ENCODE peak calls at places on chromosomes 1 and 21, in nine cellular contexts. T, J, G, B, L, C, D, N and P are unnamed samples.

GRCh38 chr1:234889643-234890042 is 239.0 kb downstream of the TOMM20 start:
- DNase-seq in T (no peak), J (no peak), G (peak), B (no peak), L (no peak), C (no peak), D (no peak), N (no peak), P (no peak)

GRCh38 chr1:154157520-154158306 is 2.8 kb upstream of the NUP210L start:
- DNase-seq in T (peak), J (no peak), G (peak), B (no peak), L (no peak), C (no peak), D (peak), N (peak), P (no peak)

GRCh38 chr1:109331113-109331512 is 24.3 kb upstream of the MYBPHL start:
- DNase-seq in T (no peak), J (no peak), G (no peak), B (no peak), L (no peak), C (no peak), D (no peak), N (no peak), P (no peak)

GRCh38 chr1:8571200-8571984 is 246.0 kb downstream of the RERE start:
- DNase-seq in T (no peak), J (no peak), G (peak), B (no peak), L (no peak), C (peak), D (peak), N (peak), P (peak)

GRCh38 chr21:46555678-46556077 is 49.2 kb downstream of the S100B start:
- DNase-seq in T (no peak), J (no peak), G (no peak), B (no peak), L (no peak), C (no peak), D (no peak), N (no peak), P (no peak)

GRCh38 chr1:148160421-148161251 is 8.6 kb upstream of the NBPF11 start:
- DNase-seq in T (no peak), J (peak), G (no peak), B (peak), L (no peak), C (no peak), D (no peak), N (no peak), P (no peak)

GRCh38 chr1:7993593-7994479 is 32.3 kb downstream of the ERRFI1 start:
- DNase-seq in T (no peak), J (no peak), G (no peak), B (no peak), L (no peak), C (no peak), D (peak), N (no peak), P (no peak)

GRCh38 chr1:109661391-109661790 is 5.5 kb downstream of the GSTM4 start:
- DNase-seq in T (no peak), J (no peak), G (no peak), B (no peak), L (no peak), C (no peak), D (no peak), N (no peak), P (no peak)

GRCh38 chr1:231108500-231109254 is 53.2 kb upstream of the TRIM67 start:
- DNase-seq in T (no peak), J (no peak), G (no peak), B (no peak), L (no peak), C (no peak), D (no peak), N (no peak), P (no peak)

GRCh38 chr1:158117854-158118691 is 62.6 kb upstream of the CD1D start:
- DNase-seq in T (peak), J (peak), G (peak), B (no peak), L (no peak), C (peak), D (peak), N (peak), P (peak)

GRCh38 chr1:239951518-239952130 is 140.1 kb upstream of the FMN2 start:
- DNase-seq in T (peak), J (peak), G (peak), B (no peak), L (peak), C (peak), D (peak), N (peak), P (peak)

GRCh38 chr1:116881879-116882520 is 27.7 kb upstream of the PTGFRN start:
- DNase-seq in T (no peak), J (peak), G (peak), B (peak), L (no peak), C (no peak), D (peak), N (peak), P (peak)

GRCh38 chr1:201408815-201409200 is 9.7 kb upstream of the LAD1 start:
- DNase-seq in T (no peak), J (no peak), G (no peak), B (no peak), L (no peak), C (no peak), D (no peak), N (no peak), P (no peak)

GRCh38 chr21:45724345-45724961 is 80.9 kb downstream of the PCBP3 start:
- DNase-seq in T (no peak), J (peak), G (no peak), B (no peak), L (no peak), C (no peak), D (no peak), N (no peak), P (no peak)

GRCh38 chr1:58620259-58620658 is 43.2 kb upstream of the TACSTD2 start:
- DNase-seq in T (no peak), J (peak), G (peak), B (no peak), L (no peak), C (peak), D (no peak), N (peak), P (no peak)

GRCh38 chr1:231861541-231862481 is 235.2 kb downstream of the DISC1 start:
- DNase-seq in T (no peak), J (no peak), G (peak), B (no peak), L (no peak), C (no peak), D (peak), N (no peak), P (no peak)

GRCh38 chr21:15191342-15191741 is 126.5 kb upstream of the NRIP1 start:
- DNase-seq in T (no peak), J (no peak), G (no peak), B (no peak), L (no peak), C (no peak), D (no peak), N (no peak), P (no peak)

GRCh38 chr21:45050361-45050785 is 24.0 kb upstream of the ADARB1 start:
- DNase-seq in T (no peak), J (no peak), G (no peak), B (no peak), L (peak), C (no peak), D (peak), N (peak), P (no peak)

GRCh38 chr21:44525431-44526095 is 14.4 kb downstream of the KRTAP10-1 start:
- DNase-seq in T (no peak), J (no peak), G (no peak), B (no peak), L (no peak), C (no peak), D (no peak), N (no peak), P (no peak)

GRCh38 chr1:153565529-153566374 is at the start of gene S100A2:
- DNase-seq in T (no peak), J (peak), G (peak), B (peak), L (peak), C (no peak), D (peak), N (peak), P (no peak)

GRCh38 chr1:24704411-24705259 is 40.6 kb upstream of the CLIC4 start:
- DNase-seq in T (no peak), J (peak), G (peak), B (no peak), L (no peak), C (no peak), D (peak), N (peak), P (no peak)

GRCh38 chr1:200620273-200621131 is at the start of gene KIF14:
- DNase-seq in T (peak), J (peak), G (peak), B (peak), L (peak), C (peak), D (peak), N (peak), P (peak)

GRCh38 chr1:229945795-229946194 is 121.2 kb upstream of the GALNT2 start:
- DNase-seq in T (no peak), J (no peak), G (no peak), B (no peak), L (no peak), C (no peak), D (no peak), N (no peak), P (no peak)

GRCh38 chr21:46243325-46243724 is 14.8 kb upstream of the LSS start:
- DNase-seq in T (no peak), J (no peak), G (no peak), B (no peak), L (no peak), C (no peak), D (no peak), N (no peak), P (no peak)

GRCh38 chr1:235090406-235091069 is 38.1 kb downstream of the TOMM20 start:
- DNase-seq in T (no peak), J (peak), G (no peak), B (no peak), L (no peak), C (no peak), D (no peak), N (no peak), P (peak)

GRCh38 chr1:110433803-110434202 is 17.1 kb upstream of the PROK1 start:
- DNase-seq in T (no peak), J (peak), G (peak), B (peak), L (no peak), C (peak), D (peak), N (peak), P (peak)

GRCh38 chr1:40232444-40232843 is 15.3 kb upstream of the TMCO2 start:
- DNase-seq in T (no peak), J (no peak), G (no peak), B (no peak), L (no peak), C (no peak), D (no peak), N (no peak), P (no peak)

GRCh38 chr1:48947761-48948537 is 171.3 kb upstream of the BEND5 start:
- DNase-seq in T (no peak), J (no peak), G (no peak), B (no peak), L (no peak), C (no peak), D (no peak), N (no peak), P (no peak)

GRCh38 chr1:220544901-220545303 is 17.0 kb downstream of the MARK1 start:
- DNase-seq in T (no peak), J (peak), G (peak), B (no peak), L (no peak), C (no peak), D (no peak), N (peak), P (no peak)

GRCh38 chr1:30881266-30882181 is 27.0 kb downstream of the SDC3 start:
- DNase-seq in T (no peak), J (no peak), G (no peak), B (no peak), L (no peak), C (no peak), D (no peak), N (no peak), P (no peak)

GRCh38 chr1:218349365-218350021 is 4.4 kb downstream of the TGFB2 start:
- DNase-seq in T (no peak), J (no peak), G (no peak), B (no peak), L (no peak), C (no peak), D (peak), N (no peak), P (no peak)

GRCh38 chr1:218350909-218351616 is 5.9 kb downstream of the TGFB2 start:
- DNase-seq in T (no peak), J (no peak), G (peak), B (no peak), L (no peak), C (no peak), D (peak), N (no peak), P (no peak)

GRCh38 chr1:218353656-218354055 is 8.5 kb downstream of the TGFB2 start:
- DNase-seq in T (no peak), J (no peak), G (no peak), B (no peak), L (no peak), C (no peak), D (no peak), N (no peak), P (no peak)

GRCh38 chr1:218350022-218350525 is 4.9 kb downstream of the TGFB2 start:
- DNase-seq in T (no peak), J (no peak), G (no peak), B (no peak), L (no peak), C (no peak), D (no peak), N (no peak), P (no peak)

GRCh38 chr1:218351617-218352438 is 6.7 kb downstream of the TGFB2 start:
- DNase-seq in T (no peak), J (peak), G (peak), B (no peak), L (no peak), C (no peak), D (peak), N (no peak), P (no peak)
- TF ChIP-seq CTCF in T (peak), J (peak), G (peak), B (peak), L (peak), C (peak), D (peak), N (peak), P (no peak)

GRCh38 chr1:168960595-168960994 is 145.9 kb upstream of the ATP1B1 start:
- DNase-seq in T (no peak), J (no peak), G (no peak), B (no peak), L (no peak), C (no peak), D (peak), N (no peak), P (no peak)

GRCh38 chr1:168964478-168964877 is 142.0 kb upstream of the ATP1B1 start:
- DNase-seq in T (no peak), J (no peak), G (no peak), B (no peak), L (no peak), C (no peak), D (no peak), N (no peak), P (no peak)

GRCh38 chr1:168963596-168963995 is 142.9 kb upstream of the ATP1B1 start:
- DNase-seq in T (no peak), J (no peak), G (no peak), B (no peak), L (no peak), C (no peak), D (no peak), N (no peak), P (no peak)

GRCh38 chr1:168970945-168971799 is 135.3 kb upstream of the ATP1B1 start:
- DNase-seq in T (no peak), J (no peak), G (no peak), B (no peak), L (no peak), C (no peak), D (no peak), N (no peak), P (no peak)

DNA sequence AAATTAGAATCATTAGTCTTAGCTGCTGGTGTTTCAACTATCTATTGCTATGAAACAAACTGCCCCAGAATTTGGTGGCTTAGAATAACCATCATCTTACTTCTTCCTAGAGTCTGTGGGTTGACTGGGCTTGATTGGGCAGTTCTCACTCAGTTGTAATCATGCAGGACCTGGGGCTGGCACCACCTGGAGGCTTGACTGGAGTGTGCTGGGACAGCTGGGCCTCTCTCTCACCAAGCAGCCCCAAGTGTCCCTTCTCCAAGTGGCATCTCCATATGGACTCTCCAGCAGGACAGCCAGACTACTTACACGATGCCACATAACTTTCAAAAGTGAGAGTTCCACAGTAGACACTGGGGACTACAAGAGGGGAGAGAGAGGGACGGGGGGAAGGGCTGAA is 140.3 kb upstream of the ATP1B1 start:
- DNase-seq in T (no peak), J (no peak), G (no peak), B (no peak), L (no peak), C (no peak), D (no peak), N (no peak), P (no peak)
- TF ChIP-seq CTCF in T (no peak), J (peak), G (no peak), B (no peak), L (no peak), C (no peak), D (no peak), N (no peak), P (no peak)

GRCh38 chr1:2237773-2238172 is 9.7 kb downstream of the SKI start:
- DNase-seq in T (no peak), J (peak), G (no peak), B (peak), L (no peak), C (no peak), D (peak), N (no peak), P (no peak)
- TF ChIP-seq CTCF in T (peak), J (peak), G (no peak), B (no peak), L (no peak), C (peak), D (peak), N (no peak), P (no peak)

GRCh38 chr21:34091607-34092006 is 18.2 kb downstream of the MRPS6 start:
- DNase-seq in T (no peak), J (no peak), G (no peak), B (no peak), L (no peak), C (no peak), D (peak), N (no peak), P (no peak)
- TF ChIP-seq CTCF in T (peak), J (peak), G (peak), B (no peak), L (peak), C (peak), D (peak), N (peak), P (peak)

GRCh38 chr1:175116903-175117302 is 49.3 kb downstream of the TNN start:
- DNase-seq in T (no peak), J (peak), G (no peak), B (no peak), L (no peak), C (no peak), D (no peak), N (no peak), P (no peak)
- TF ChIP-seq CTCF in T (no peak), J (peak), G (no peak), B (no peak), L (no peak), C (no peak), D (no peak), N (no peak), P (no peak)

GRCh38 chr1:238187575-238187949 is 296.8 kb upstream of the ZP4 start:
- DNase-seq in T (no peak), J (no peak), G (no peak), B (no peak), L (no peak), C (no peak), D (no peak), N (no peak), P (no peak)
- TF ChIP-seq CTCF in T (no peak), J (peak), G (no peak), B (no peak), L (no peak), C (no peak), D (no peak), N (no peak), P (no peak)

GRCh38 chr21:32994305-32994704 is 31.4 kb upstream of the OLIG2 start:
- DNase-seq in T (no peak), J (no peak), G (peak), B (no peak), L (no peak), C (no peak), D (peak), N (peak), P (peak)
- TF ChIP-seq CTCF in T (peak), J (peak), G (peak), B (peak), L (no peak), C (peak), D (peak), N (peak), P (no peak)

GRCh38 chr1:36864182-36865079 is 169.9 kb downstream of the GRIK3 start:
- DNase-seq in T (peak), J (peak), G (no peak), B (peak), L (no peak), C (no peak), D (no peak), N (no peak), P (peak)
- TF ChIP-seq CTCF in T (peak), J (peak), G (peak), B (peak), L (no peak), C (peak), D (no peak), N (peak), P (peak)

DNA sequence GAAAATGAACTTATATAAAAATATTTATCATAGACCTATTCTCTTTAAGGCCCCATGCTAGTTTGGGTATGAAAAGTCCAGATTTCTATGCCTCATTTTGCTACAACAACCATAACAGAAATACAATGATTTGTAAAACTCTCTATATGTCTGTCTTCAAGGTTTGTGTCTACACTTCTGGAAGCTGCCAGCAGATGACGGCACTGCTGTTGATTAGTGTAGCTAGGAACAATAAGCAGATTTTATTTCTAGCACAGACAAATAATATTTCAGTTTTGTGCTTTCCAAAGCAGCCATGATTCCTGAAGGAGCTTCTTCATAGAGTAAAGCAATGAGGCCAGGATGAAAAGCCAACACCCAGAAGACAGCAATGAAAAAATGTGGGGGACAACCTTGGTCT is 779.6 kb upstream of the ADGRL2 start:
- DNase-seq in T (no peak), J (no peak), G (no peak), B (no peak), L (no peak), C (no peak), D (peak), N (no peak), P (no peak)
- TF ChIP-seq CTCF in T (no peak), J (peak), G (no peak), B (no peak), L (no peak), C (no peak), D (peak), N (peak), P (no peak)